ENCODE peak calls at places on chromosomes 7 and 10, in seven cellular contexts. R is NT2/D1, M is K562, B is GM12878, Z is HepG2, G is HCT116, U is H1. L is an unnamed sample.
A peak's percentile ranks its signal among the peaks of the same experiment; 100 is the strongest.

GRCh38 chr10:451021-451471 is 238.4 kb downstream of the DIP2C start:
- DNase-seq in R (no peak), M (no peak), B (peak; percentile 58), Z (no peak), G (no peak), U (no peak), L (no peak)

GRCh38 chr7:98745722-98746318 is 124.0 kb downstream of the TMEM130 start:
- DNase-seq in R (peak; percentile 71), M (peak; percentile 87), B (no peak), Z (peak; percentile 53), G (peak; percentile 57), U (no peak), L (peak; percentile 79)

GRCh38 chr7:159049266-159050025 is 95.2 kb downstream of the VIPR2 start:
- DNase-seq in R (no peak), M (no peak), B (no peak), Z (no peak), G (no peak), U (no peak), L (no peak)

GRCh38 chr10:34181545-34182300 is 633.4 kb downstream of the PARD3 start:
- DNase-seq in R (no peak), M (no peak), B (no peak), Z (no peak), G (no peak), U (no peak), L (peak; percentile 76)

GRCh38 chr10:28429573-28430216 is 103.2 kb upstream of the WAC start:
- DNase-seq in R (no peak), M (peak; percentile 12), B (no peak), Z (peak; percentile 59), G (peak; percentile 8), U (no peak), L (no peak)

GRCh38 chr7:2953588-2954407 is 89.9 kb downstream of the CARD11 start:
- DNase-seq in R (no peak), M (no peak), B (no peak), Z (no peak), G (no peak), U (no peak), L (no peak)

GRCh38 chr7:105224884-105225651 is 163.7 kb downstream of the SRPK2 start:
- DNase-seq in R (no peak), M (no peak), B (peak; percentile 42), Z (no peak), G (peak; percentile 70), U (no peak), L (peak; percentile 36)

GRCh38 chr7:99196536-99197288 is 11.2 kb downstream of the KPNA7 start:
- DNase-seq in R (no peak), M (no peak), B (no peak), Z (no peak), G (no peak), U (no peak), L (no peak)

GRCh38 chr10:8418631-8419030 is 364.1 kb downstream of the GATA3 start:
- DNase-seq in R (no peak), M (no peak), B (no peak), Z (no peak), G (no peak), U (no peak), L (no peak)

GRCh38 chr7:42314696-42315095 is 77.7 kb upstream of the GLI3 start:
- DNase-seq in R (no peak), M (no peak), B (no peak), Z (no peak), G (no peak), U (no peak), L (no peak)

GRCh38 chr7:18552311-18552916 is 56.9 kb downstream of the HDAC9 start:
- DNase-seq in R (no peak), M (no peak), B (no peak), Z (no peak), G (no peak), U (no peak), L (no peak)

GRCh38 chr7:36127075-36127740 is 25.8 kb upstream of the EEPD1 start:
- DNase-seq in R (no peak), M (no peak), B (no peak), Z (no peak), G (no peak), U (no peak), L (no peak)

GRCh38 chr10:119209736-119210355 is 2.5 kb downstream of the GRK5 start:
- DNase-seq in R (no peak), M (no peak), B (no peak), Z (no peak), G (no peak), U (no peak), L (no peak)

GRCh38 chr10:119209050-119209735 is 1.8 kb downstream of the GRK5 start:
- DNase-seq in R (no peak), M (peak; percentile 60), B (no peak), Z (peak; percentile 59), G (no peak), U (no peak), L (peak; percentile 71)

GRCh38 chr10:119207367-119207668 is at the start of gene GRK5:
- DNase-seq in R (peak; percentile 83), M (peak; percentile 89), B (peak; percentile 86), Z (peak; percentile 90), G (peak; percentile 93), U (peak; percentile 80), L (peak; percentile 98)

GRCh38 chr10:119207713-119208552 is 562 bp downstream of the GRK5 start:
- DNase-seq in R (no peak), M (no peak), B (no peak), Z (peak; percentile 65), G (no peak), U (no peak), L (peak; percentile 36)

GRCh38 chr10:119208553-119208940 is 1.2 kb downstream of the GRK5 start:
- DNase-seq in R (no peak), M (no peak), B (no peak), Z (no peak), G (no peak), U (no peak), L (no peak)
- TF ChIP-seq YY1 in R (no peak), M (no peak), B (no peak), Z (no peak), G (no peak), U (no peak), L (no peak)

DNA sequence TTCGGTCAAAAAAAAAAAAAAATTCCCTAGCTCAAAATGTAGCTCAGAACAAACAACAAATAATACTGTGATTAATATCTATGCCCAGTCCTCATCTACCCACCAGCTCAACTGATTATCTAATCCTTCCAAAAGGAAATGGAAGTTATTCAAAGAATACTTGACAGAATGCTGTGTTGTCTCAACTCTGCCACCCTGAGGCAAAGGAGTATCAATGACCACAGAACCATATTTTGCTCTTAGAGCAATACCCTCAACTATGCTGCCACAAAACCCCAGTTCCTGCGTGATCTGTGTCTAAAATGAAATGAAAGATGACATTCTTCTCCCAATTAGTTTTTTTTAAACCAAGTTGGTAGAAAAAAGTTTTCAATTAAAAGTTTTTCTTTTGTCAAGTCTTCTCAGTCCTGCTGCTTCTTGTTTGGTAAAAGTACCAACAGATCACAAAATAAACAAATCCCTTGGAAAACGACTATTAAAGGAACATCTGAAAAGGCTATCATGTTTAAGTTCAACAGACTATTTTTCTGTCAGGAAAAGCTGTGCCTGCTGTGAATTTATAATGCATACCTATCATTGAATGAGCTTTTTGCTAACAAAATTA is 21.6 kb downstream of the RBM28 start:
- DNase-seq in R (no peak), M (no peak), B (no peak), Z (peak; percentile 48), G (no peak), U (no peak), L (peak; percentile 47)
- TF ChIP-seq YY1 in R (no peak), M (no peak), B (no peak), Z (no peak), G (no peak), U (no peak), L (no peak)

GRCh38 chr10:9792181-9792580 is 1225.5 kb upstream of the CELF2 start:
- DNase-seq in R (no peak), M (no peak), B (no peak), Z (no peak), G (no peak), U (no peak), L (no peak)
- TF ChIP-seq YY1 in R (no peak), M (no peak), B (no peak), Z (no peak), G (no peak), U (no peak), L (no peak)

GRCh38 chr10:86711237-86711956 is 43.1 kb downstream of the LDB3 start:
- DNase-seq in R (peak; percentile 81), M (peak; percentile 91), B (peak; percentile 45), Z (peak; percentile 62), G (peak; percentile 54), U (peak; percentile 68), L (peak; percentile 97)
- TF ChIP-seq YY1 in R (no peak), M (no peak), B (peak; percentile 86), Z (peak; percentile 77), G (peak; percentile 65), U (no peak), L (peak; percentile 35)

DNA sequence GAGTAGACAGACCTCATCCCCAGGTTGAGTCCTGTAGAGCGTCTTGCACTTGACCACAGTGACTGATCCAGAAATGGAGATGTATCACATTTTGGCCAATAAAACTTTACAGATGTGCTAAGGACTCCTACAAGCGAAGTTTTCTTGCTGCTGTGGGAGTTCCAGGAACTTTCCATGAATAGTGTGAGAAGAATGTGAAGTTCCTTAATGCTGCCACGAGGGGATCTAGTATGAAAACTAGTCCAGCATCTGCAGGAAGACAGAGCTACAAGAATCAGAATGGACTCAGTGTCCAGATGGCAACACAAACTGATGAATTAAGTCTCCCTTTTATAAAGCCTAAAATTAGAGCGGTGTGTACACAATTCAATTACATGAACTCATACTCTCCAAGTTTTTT is 14.8 kb upstream of the LSM8 start:
- DNase-seq in R (no peak), M (peak; percentile 21), B (no peak), Z (no peak), G (no peak), U (no peak), L (no peak)
- TF ChIP-seq YY1 in R (no peak), M (no peak), B (no peak), Z (no peak), G (no peak), U (no peak), L (no peak)

GRCh38 chr10:110784198-110784597 is 87.5 kb upstream of the PDCD4 start:
- DNase-seq in R (no peak), M (no peak), B (no peak), Z (no peak), G (no peak), U (no peak), L (no peak)

GRCh38 chr10:110781139-110781538 is 90.6 kb upstream of the PDCD4 start:
- DNase-seq in R (no peak), M (no peak), B (no peak), Z (no peak), G (no peak), U (no peak), L (peak; percentile 80)

GRCh38 chr10:110782616-110783015 is 89.1 kb upstream of the PDCD4 start:
- DNase-seq in R (no peak), M (peak; percentile 24), B (no peak), Z (no peak), G (no peak), U (no peak), L (no peak)

GRCh38 chr10:110786172-110786571 is 85.6 kb upstream of the PDCD4 start:
- DNase-seq in R (no peak), M (no peak), B (no peak), Z (no peak), G (no peak), U (no peak), L (no peak)

GRCh38 chr10:110783509-110784103 is 88.1 kb upstream of the PDCD4 start:
- DNase-seq in R (no peak), M (no peak), B (no peak), Z (no peak), G (no peak), U (no peak), L (no peak)
- TF ChIP-seq YY1 in R (no peak), M (no peak), B (no peak), Z (no peak), G (no peak), U (no peak), L (no peak)

GRCh38 chr7:82335001-82335400 is 108.6 kb downstream of the CACNA2D1 start:
- DNase-seq in R (no peak), M (no peak), B (no peak), Z (no peak), G (no peak), U (no peak), L (no peak)
- TF ChIP-seq YY1 in R (no peak), M (no peak), B (no peak), Z (no peak), G (no peak), U (no peak), L (no peak)